ENCODE peak calls at places on chromosomes 1 and 21, in six cellular contexts. V is prostate gland, F is stomach, G is upper lobe of right lung, M is ascending aorta, Z is heart right ventricle. Q is an unnamed sample.

GRCh38 chr1:243562473-243562872 is 287.6 kb downstream of the AKT3 start:
- DNase-seq in F (no peak), V (no peak), G (no peak), M (no peak), Z (peak; percentile 10), Q (no peak)

GRCh38 chr21:43354666-43355065 is 72.3 kb downstream of the SIK1 start:
- DNase-seq in Z (no peak), G (no peak), M (no peak), V (no peak), F (no peak), Q (no peak)

GRCh38 chr1:230426246-230427101 is at the start of gene PGBD5:
- DNase-seq in G (peak; percentile 88), V (peak; percentile 61), Z (peak; percentile 66), M (no peak), F (peak; percentile 77), Q (peak; percentile 81)

GRCh38 chr1:232627645-232628334 is 2.1 kb downstream of the SIPA1L2 start:
- DNase-seq in V (peak; percentile 56), M (no peak), Z (no peak), G (no peak), F (no peak), Q (peak; percentile 39)

GRCh38 chr1:204507317-204508105 is 8.7 kb upstream of the MDM4 start:
- DNase-seq in M (no peak), G (no peak), Z (no peak), F (no peak), V (no peak), Q (peak; percentile 28)

GRCh38 chr1:31704261-31705079 is 653 bp upstream of the COL16A1 start:
- DNase-seq in G (no peak), Z (no peak), V (peak; percentile 72), F (peak; percentile 81), M (peak; percentile 78), Q (no peak)

GRCh38 chr1:32349211-32349708 is 13.0 kb downstream of the FAM229A start:
- DNase-seq in G (peak; percentile 68), Z (peak; percentile 72), M (no peak), V (no peak), F (no peak), Q (no peak)

GRCh38 chr1:107682467-107682866 is 282.5 kb downstream of the VAV3 start:
- DNase-seq in M (no peak), F (no peak), V (peak; percentile 56), Z (no peak), G (no peak), Q (no peak)

GRCh38 chr1:62333431-62333830 is 14.2 kb upstream of the KANK4 start:
- DNase-seq in V (no peak), Z (no peak), G (no peak), F (no peak), M (no peak), Q (no peak)

GRCh38 chr1:57163332-57163731 is 197.5 kb upstream of the C8B start:
- DNase-seq in V (no peak), F (no peak), G (no peak), M (no peak), Z (no peak), Q (no peak)

GRCh38 chr1:75611014-75611413 is at the start of gene SLC44A5:
- DNase-seq in F (no peak), M (no peak), G (no peak), Z (no peak), V (no peak), Q (no peak)

GRCh38 chr1:8423702-8424538 is 106.0 kb downstream of the SLC45A1 start:
- DNase-seq in F (peak; percentile 63), Z (peak; percentile 60), M (peak; percentile 83), G (peak; percentile 74), V (no peak), Q (peak; percentile 68)

GRCh38 chr21:33325222-33326067 is 675 bp downstream of the IFNAR1 start:
- DNase-seq in V (peak; percentile 65), M (peak; percentile 84), F (peak; percentile 81), G (peak; percentile 85), Z (peak; percentile 83), Q (peak; percentile 68)

GRCh38 chr21:41211041-41211426 is 43.1 kb downstream of the BACE2 start:
- DNase-seq in Z (no peak), G (no peak), F (no peak), V (no peak), M (no peak), Q (no peak)

GRCh38 chr1:209015092-209015491 is 568.4 kb upstream of the CAMK1G start:
- DNase-seq in F (no peak), M (no peak), Z (no peak), V (no peak), G (no peak), Q (no peak)

GRCh38 chr1:241411776-241412338 is 54.9 kb upstream of the RGS7 start:
- DNase-seq in G (no peak), Z (no peak), F (no peak), M (no peak), V (no peak), Q (no peak)

GRCh38 chr1:160801836-160802580 is 6.0 kb downstream of the LY9 start:
- DNase-seq in F (no peak), Z (no peak), G (no peak), V (no peak), M (no peak), Q (no peak)

GRCh38 chr21:44658913-44659595 is 1.3 kb downstream of the KRTAP12-3 start:
- DNase-seq in F (no peak), V (no peak), G (no peak), M (no peak), Z (no peak), Q (no peak)

GRCh38 chr1:201346337-201346939 is 31.0 kb downstream of the TNNT2 start:
- DNase-seq in Z (peak; percentile 62), F (peak; percentile 57), V (peak; percentile 70), M (no peak), G (peak; percentile 18), Q (peak; percentile 54)

GRCh38 chr1:221030121-221030649 is 150.9 kb downstream of the HLX start:
- DNase-seq in G (no peak), F (no peak), V (no peak), Z (no peak), M (no peak), Q (no peak)

GRCh38 chr21:45420061-45420521 is 15.1 kb downstream of the COL18A1 start:
- DNase-seq in Z (no peak), V (peak; percentile 46), M (no peak), F (peak; percentile 65), G (no peak), Q (peak; percentile 88)

GRCh38 chr1:40107290-40107959 is 10.4 kb upstream of the PPT1 start:
- DNase-seq in Z (no peak), G (no peak), V (peak; percentile 79), M (no peak), F (no peak), Q (no peak)

GRCh38 chr1:234279021-234279420 is 94.2 kb upstream of the COA6 start:
- DNase-seq in V (no peak), M (no peak), G (no peak), F (no peak), Z (no peak), Q (no peak)

GRCh38 chr21:37503848-37504467 is 137.4 kb downstream of the DYRK1A start:
- DNase-seq in F (no peak), V (no peak), Z (no peak), G (no peak), M (no peak), Q (no peak)

GRCh38 chr21:38788275-38788911 is 17.3 kb upstream of the ETS2 start:
- DNase-seq in M (peak; percentile 2), F (no peak), V (no peak), Z (no peak), G (no peak), Q (no peak)

GRCh38 chr1:26032636-26033357 is 11.2 kb downstream of the EXTL1 start:
- DNase-seq in Z (no peak), F (no peak), V (no peak), G (no peak), M (no peak), Q (no peak)

GRCh38 chr1:234994411-234995295 is 134.0 kb downstream of the TOMM20 start:
- DNase-seq in V (no peak), F (no peak), M (no peak), Z (no peak), G (no peak), Q (no peak)

DNA sequence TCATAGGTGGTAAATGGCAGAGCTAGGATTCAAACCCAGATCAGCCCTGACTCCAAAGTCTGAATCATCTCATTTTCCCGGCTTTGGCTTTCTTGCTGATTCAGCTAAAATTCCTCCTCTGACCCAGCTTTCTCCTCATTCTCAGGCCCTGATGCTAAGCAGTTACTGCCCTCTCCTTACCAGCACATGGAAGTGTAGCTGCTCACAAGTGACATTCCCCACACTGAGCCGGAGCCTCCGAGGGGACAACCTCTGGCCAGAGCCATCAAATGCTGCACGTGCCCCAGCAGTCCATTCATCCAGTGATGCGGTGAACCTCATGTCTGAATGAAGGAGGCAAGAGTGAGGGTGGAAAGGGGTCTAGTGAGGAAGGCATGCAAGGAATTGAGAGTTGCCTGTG is 11.1 kb downstream of the ITGA10 start:
- DNase-seq in G (peak; percentile 44), V (no peak), F (no peak), Z (no peak), M (no peak), Q (no peak)
- H3K27ac ChIP-seq in G (no peak overlapping the region), V (no peak overlapping the region), F (no peak overlapping the region), Z (no peak overlapping the region), M (no peak overlapping the region), Q (no peak overlapping the region)

DNA sequence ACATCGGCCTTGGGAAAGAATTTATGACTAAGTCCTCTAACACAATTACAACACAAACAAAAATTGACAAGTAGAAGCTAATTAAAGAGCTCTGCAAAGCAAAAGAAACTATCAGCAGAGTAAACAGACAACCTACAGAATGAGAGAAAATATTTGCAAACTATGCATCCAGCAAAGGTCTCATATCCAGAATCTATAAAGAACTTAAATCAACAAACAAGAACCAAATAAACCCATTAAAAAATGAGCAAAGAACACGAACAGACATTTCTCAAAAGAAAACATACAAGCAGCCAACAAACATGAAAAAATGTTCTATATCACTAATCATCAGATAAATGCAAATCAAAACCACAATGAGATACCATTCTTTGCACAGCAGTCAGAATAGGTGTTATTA is 58.6 kb downstream of the PTGFR start:
- DNase-seq in G (no peak), Z (no peak), V (no peak), F (no peak), M (no peak), Q (no peak)
- H3K9me3 ChIP-seq in G (no peaks in the 10 kb centered on the region), Z (peaks cover 7% of the 10 kb centered on the region), V (no peaks in the 10 kb centered on the region), F (peaks cover 22% of the 10 kb centered on the region), M (peaks cover 6% of the 10 kb centered on the region), Q (no peaks in the 10 kb centered on the region)

GRCh38 chr1:58815680-58816071 is 31.8 kb upstream of the JUN start:
- DNase-seq in F (no peak), V (peak; percentile 30), Z (peak; percentile 17), G (no peak), M (no peak), Q (peak; percentile 56)

GRCh38 chr1:58816072-58816746 is 32.4 kb upstream of the JUN start:
- DNase-seq in M (peak; percentile 94), V (peak; percentile 88), Z (peak; percentile 90), F (peak; percentile 94), G (peak; percentile 97), Q (peak; percentile 93)

GRCh38 chr1:58813801-58814200 is 30.0 kb upstream of the JUN start:
- DNase-seq in M (no peak), F (no peak), G (no peak), Z (no peak), V (no peak), Q (no peak)

GRCh38 chr1:58814251-58815068 is 30.6 kb upstream of the JUN start:
- DNase-seq in F (peak; percentile 86), V (peak; percentile 68), M (peak; percentile 72), Z (peak; percentile 56), G (peak; percentile 89), Q (peak; percentile 41)

GRCh38 chr1:58815069-58815679 is 31.3 kb upstream of the JUN start:
- DNase-seq in G (peak; percentile 96), M (peak; percentile 94), V (peak; percentile 83), Z (peak; percentile 83), F (peak; percentile 92), Q (peak; percentile 92)
- H3K27me3 ChIP-seq in G (no peaks in the 10 kb centered on the region), M (no peaks in the 10 kb centered on the region), V (no peaks in the 10 kb centered on the region), Z (no peaks in the 10 kb centered on the region), F (no peaks in the 10 kb centered on the region), Q (no peaks in the 10 kb centered on the region)

GRCh38 chr1:55231745-55232144 is 16.6 kb upstream of the USP24 start:
- DNase-seq in M (no peak), G (no peak), F (no peak), Z (no peak), V (no peak), Q (no peak)
- H3K27ac ChIP-seq in M (no peak overlapping the region), G (no peak overlapping the region), F (no peak overlapping the region), Z (no peak overlapping the region), V (no peak overlapping the region), Q (no peak overlapping the region)

Q was measured in thyroid gland.